ENCODE peak calls at places on chromosomes 7 and 10, in seven cellular contexts. One of them, this sample, is unnamed.

GRCh38 chr10:78336402-78336791 is 302.7 kb downstream of the RPS24 start:
- DNase-seq in Karpas-422: no peak
- DNase-seq in fibroblast of lung: peak; percentile 97
- DNase-seq in HCT116: no peak
- DNase-seq in H1: no peak
- DNase-seq in mesenchymal stem cell: peak; percentile 87
- DNase-seq in trophoblast cell: no peak
- DNase-seq in this sample: peak; percentile 27

GRCh38 chr10:52742723-52743122 is 29.9 kb downstream of the MBL2 start:
- DNase-seq in HCT116: no peak
- DNase-seq in mesenchymal stem cell: no peak
- DNase-seq in trophoblast cell: no peak
- DNase-seq in fibroblast of lung: no peak
- DNase-seq in Karpas-422: no peak
- DNase-seq in H1: no peak
- DNase-seq in this sample: no peak

GRCh38 chr7:24504040-24504439 is 69.2 kb upstream of the PALS2 start:
- DNase-seq in mesenchymal stem cell: no peak
- DNase-seq in HCT116: no peak
- DNase-seq in trophoblast cell: no peak
- DNase-seq in Karpas-422: no peak
- DNase-seq in fibroblast of lung: no peak
- DNase-seq in H1: no peak
- DNase-seq in this sample: no peak

GRCh38 chr7:82530361-82530760 is 86.8 kb upstream of the CACNA2D1 start:
- DNase-seq in fibroblast of lung: peak; percentile 76
- DNase-seq in HCT116: no peak
- DNase-seq in mesenchymal stem cell: peak; percentile 47
- DNase-seq in H1: no peak
- DNase-seq in trophoblast cell: no peak
- DNase-seq in Karpas-422: no peak
- DNase-seq in this sample: no peak

GRCh38 chr10:122034149-122034756 is 45.3 kb downstream of the TACC2 start:
- DNase-seq in HCT116: no peak
- DNase-seq in H1: no peak
- DNase-seq in Karpas-422: no peak
- DNase-seq in trophoblast cell: no peak
- DNase-seq in mesenchymal stem cell: peak; percentile 40
- DNase-seq in fibroblast of lung: peak; percentile 41
- DNase-seq in this sample: peak; percentile 35

GRCh38 chr10:91683976-91684375 is 51.1 kb upstream of the PPP1R3C start:
- DNase-seq in HCT116: no peak
- DNase-seq in Karpas-422: no peak
- DNase-seq in fibroblast of lung: peak; percentile 89
- DNase-seq in mesenchymal stem cell: peak; percentile 82
- DNase-seq in trophoblast cell: peak; percentile 8
- DNase-seq in H1: peak; percentile 36
- DNase-seq in this sample: peak; percentile 60

GRCh38 chr7:44310221-44310848 is 15.1 kb downstream of the CAMK2B start:
- DNase-seq in H1: no peak
- DNase-seq in trophoblast cell: no peak
- DNase-seq in Karpas-422: no peak
- DNase-seq in mesenchymal stem cell: no peak
- DNase-seq in HCT116: no peak
- DNase-seq in fibroblast of lung: no peak
- DNase-seq in this sample: no peak

GRCh38 chr7:27389508-27389907 is 146.9 kb downstream of the EVX1 start:
- DNase-seq in trophoblast cell: no peak
- DNase-seq in H1: no peak
- DNase-seq in Karpas-422: no peak
- DNase-seq in mesenchymal stem cell: no peak
- DNase-seq in fibroblast of lung: no peak
- DNase-seq in HCT116: no peak
- DNase-seq in this sample: no peak

GRCh38 chr7:158356454-158356853 is 231.2 kb downstream of the PTPRN2 start:
- DNase-seq in trophoblast cell: no peak
- DNase-seq in mesenchymal stem cell: no peak
- DNase-seq in H1: no peak
- DNase-seq in HCT116: no peak
- DNase-seq in fibroblast of lung: no peak
- DNase-seq in Karpas-422: no peak
- DNase-seq in this sample: no peak

GRCh38 chr10:127163632-127164031 is 32.8 kb downstream of the INSYN2A start:
- DNase-seq in HCT116: no peak
- DNase-seq in Karpas-422: no peak
- DNase-seq in fibroblast of lung: no peak
- DNase-seq in mesenchymal stem cell: no peak
- DNase-seq in H1: no peak
- DNase-seq in trophoblast cell: no peak
- DNase-seq in this sample: peak; percentile 4

GRCh38 chr10:110845756-110846620 is 25.7 kb upstream of the PDCD4 start:
- DNase-seq in trophoblast cell: no peak
- DNase-seq in HCT116: no peak
- DNase-seq in Karpas-422: no peak
- DNase-seq in H1: no peak
- DNase-seq in fibroblast of lung: no peak
- DNase-seq in mesenchymal stem cell: no peak
- DNase-seq in this sample: no peak

GRCh38 chr10:32256613-32257437 is 90.1 kb downstream of the EPC1 start:
- DNase-seq in fibroblast of lung: no peak
- DNase-seq in H1: peak; percentile 62
- DNase-seq in trophoblast cell: peak; percentile 31
- DNase-seq in mesenchymal stem cell: peak; percentile 65
- DNase-seq in HCT116: peak; percentile 57
- DNase-seq in Karpas-422: peak; percentile 89
- DNase-seq in this sample: peak; percentile 74

GRCh38 chr7:5332579-5332978 is 49.8 kb downstream of the SLC29A4 start:
- DNase-seq in mesenchymal stem cell: no peak
- DNase-seq in HCT116: no peak
- DNase-seq in trophoblast cell: no peak
- DNase-seq in H1: no peak
- DNase-seq in Karpas-422: no peak
- DNase-seq in fibroblast of lung: no peak
- DNase-seq in this sample: no peak

GRCh38 chr7:47788083-47788482 is 160.2 kb downstream of the PKD1L1 start:
- DNase-seq in fibroblast of lung: no peak
- DNase-seq in trophoblast cell: no peak
- DNase-seq in HCT116: no peak
- DNase-seq in Karpas-422: no peak
- DNase-seq in H1: no peak
- DNase-seq in mesenchymal stem cell: no peak
- DNase-seq in this sample: no peak
- H3K9ac ChIP-seq in fibroblast of lung: no peak overlapping the region
- H3K9ac ChIP-seq in trophoblast cell: no peak overlapping the region
- H3K9ac ChIP-seq in HCT116: no peak overlapping the region
- H3K9ac ChIP-seq in Karpas-422: no peak overlapping the region
- H3K9ac ChIP-seq in H1: no peak overlapping the region
- H3K9ac ChIP-seq in mesenchymal stem cell: no peak overlapping the region
- H3K9ac ChIP-seq in this sample: no peak overlapping the region

DNA sequence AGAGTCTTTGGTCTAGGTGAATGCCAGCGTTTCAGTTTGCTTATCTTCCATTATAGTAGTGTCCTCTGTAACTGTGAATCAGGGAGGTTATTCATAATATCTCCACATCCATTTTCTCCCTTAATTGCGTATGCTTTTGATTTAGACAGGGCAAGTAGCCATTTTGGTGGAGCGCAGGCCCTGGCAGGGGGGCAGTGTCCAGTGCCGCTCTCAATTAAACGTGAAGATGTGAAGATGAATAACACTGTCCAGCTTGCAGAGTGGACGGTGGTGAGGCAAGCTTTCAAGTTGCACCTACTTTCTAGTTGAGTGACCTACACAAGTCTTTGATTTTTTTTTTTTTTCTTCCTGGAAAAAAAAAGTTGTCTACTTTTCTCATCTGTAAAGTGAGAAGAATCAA is 4.5 kb downstream of the TSPAN14 start:
- DNase-seq in Karpas-422: no peak
- DNase-seq in mesenchymal stem cell: no peak
- DNase-seq in trophoblast cell: no peak
- DNase-seq in fibroblast of lung: no peak
- DNase-seq in HCT116: no peak
- DNase-seq in H1: no peak
- DNase-seq in this sample: no peak
- H3K4me3 ChIP-seq in Karpas-422: no peak overlapping the region
- H3K4me3 ChIP-seq in mesenchymal stem cell: peak overlapping the region; percentile 63
- H3K4me3 ChIP-seq in trophoblast cell: no peak overlapping the region
- H3K4me3 ChIP-seq in fibroblast of lung: no peak overlapping the region
- H3K4me3 ChIP-seq in HCT116: no peak overlapping the region
- H3K4me3 ChIP-seq in H1: no peak overlapping the region
- H3K4me3 ChIP-seq in this sample: peak overlapping the region; percentile 66

DNA sequence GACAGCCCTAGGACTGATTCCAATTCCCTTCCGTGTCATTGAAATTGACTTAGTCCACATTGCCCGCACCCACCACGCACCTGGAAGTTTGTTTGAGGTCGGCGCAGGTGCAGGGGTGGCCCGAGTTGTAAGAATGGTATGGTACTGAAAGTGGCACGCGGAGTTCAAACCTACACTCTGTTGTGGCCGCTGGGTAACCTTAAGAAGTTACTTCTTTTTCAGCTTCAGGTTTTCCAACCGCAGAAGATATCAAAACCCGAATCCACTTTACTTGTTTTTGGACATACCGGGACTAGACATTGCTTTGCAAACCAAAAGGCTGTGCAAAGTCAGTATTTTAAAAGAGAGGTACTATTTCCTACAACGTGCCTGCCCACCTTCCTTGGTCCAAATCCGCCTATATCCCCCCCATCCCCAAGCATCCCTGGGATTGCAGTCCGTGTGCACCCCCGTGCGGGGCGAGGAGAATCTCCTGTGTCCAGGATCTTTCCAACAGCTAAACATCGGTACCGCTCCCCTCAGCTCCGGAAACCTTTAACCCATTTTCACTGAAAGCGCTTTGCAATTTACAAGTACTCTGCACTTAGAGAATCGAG is 1.0 kb downstream of the IGFBP3 start:
- DNase-seq in fibroblast of lung: peak; percentile 21
- DNase-seq in HCT116: no peak
- DNase-seq in Karpas-422: no peak
- DNase-seq in trophoblast cell: no peak
- DNase-seq in H1: no peak
- DNase-seq in mesenchymal stem cell: peak; percentile 19
- DNase-seq in this sample: peak; percentile 30
- H3K9ac ChIP-seq in fibroblast of lung: peak overlapping the region; percentile 51
- H3K9ac ChIP-seq in HCT116: no peak overlapping the region
- H3K9ac ChIP-seq in Karpas-422: no peak overlapping the region
- H3K9ac ChIP-seq in trophoblast cell: peak overlapping the region; percentile 98
- H3K9ac ChIP-seq in H1: no peak overlapping the region
- H3K9ac ChIP-seq in mesenchymal stem cell: peak overlapping the region; percentile 76
- H3K9ac ChIP-seq in this sample: peak overlapping the region; percentile 71

GRCh38 chr10:97850446-97850845 is 803 bp downstream of the GOLGA7B start:
- DNase-seq in fibroblast of lung: no peak
- DNase-seq in Karpas-422: no peak
- DNase-seq in H1: no peak
- DNase-seq in HCT116: no peak
- DNase-seq in trophoblast cell: no peak
- DNase-seq in mesenchymal stem cell: no peak
- DNase-seq in this sample: no peak
- H3K4me3 ChIP-seq in fibroblast of lung: no peak overlapping the region
- H3K4me3 ChIP-seq in Karpas-422: no peak overlapping the region
- H3K4me3 ChIP-seq in H1: peak overlapping the region; percentile 8
- H3K4me3 ChIP-seq in HCT116: no peak overlapping the region
- H3K4me3 ChIP-seq in trophoblast cell: no peak overlapping the region
- H3K4me3 ChIP-seq in mesenchymal stem cell: no peak overlapping the region
- H3K4me3 ChIP-seq in this sample: no peak overlapping the region

GRCh38 chr7:69753981-69754380 is 155.7 kb downstream of the AUTS2 start:
- DNase-seq in fibroblast of lung: no peak
- DNase-seq in H1: no peak
- DNase-seq in trophoblast cell: no peak
- DNase-seq in Karpas-422: no peak
- DNase-seq in mesenchymal stem cell: no peak
- DNase-seq in HCT116: no peak
- DNase-seq in this sample: no peak
- H3K9ac ChIP-seq in fibroblast of lung: no peak overlapping the region
- H3K9ac ChIP-seq in H1: no peak overlapping the region
- H3K9ac ChIP-seq in trophoblast cell: no peak overlapping the region
- H3K9ac ChIP-seq in Karpas-422: no peak overlapping the region
- H3K9ac ChIP-seq in mesenchymal stem cell: no peak overlapping the region
- H3K9ac ChIP-seq in HCT116: no peak overlapping the region
- H3K9ac ChIP-seq in this sample: no peak overlapping the region

GRCh38 chr7:34073676-34074075 is 168.3 kb downstream of the BMPER start:
- DNase-seq in mesenchymal stem cell: no peak
- DNase-seq in Karpas-422: no peak
- DNase-seq in fibroblast of lung: no peak
- DNase-seq in trophoblast cell: no peak
- DNase-seq in H1: no peak
- DNase-seq in HCT116: no peak
- DNase-seq in this sample: no peak
- H3K4me3 ChIP-seq in mesenchymal stem cell: no peak overlapping the region
- H3K4me3 ChIP-seq in Karpas-422: no peak overlapping the region
- H3K4me3 ChIP-seq in fibroblast of lung: no peak overlapping the region
- H3K4me3 ChIP-seq in trophoblast cell: no peak overlapping the region
- H3K4me3 ChIP-seq in H1: no peak overlapping the region
- H3K4me3 ChIP-seq in HCT116: no peak overlapping the region
- H3K4me3 ChIP-seq in this sample: no peak overlapping the region